ENCODE peak calls at places on chromosome 5, in eight cellular contexts. A, S, K, B, R, Y, G and N are unnamed samples.

GRCh38 chr5:149264432-149265069 is 7.1 kb upstream of the AFAP1L1 start:
- DNase-seq in A (peak), S (no peak), K (no peak), B (no peak), R (no peak), Y (no peak), G (peak), N (peak)

GRCh38 chr5:141680178-141680577 is 1.9 kb downstream of the ARAP3 start:
- DNase-seq in A (no peak), S (no peak), K (no peak), B (no peak), R (no peak), Y (no peak), G (no peak), N (no peak)

GRCh38 chr5:66828551-66829421 is 232.6 kb downstream of the MAST4 start:
- DNase-seq in A (peak), S (no peak), K (peak), B (peak), R (no peak), Y (peak), G (peak), N (peak)

GRCh38 chr5:123705741-123706140 is 193.8 kb downstream of the CSNK1G3 start:
- DNase-seq in A (no peak), S (no peak), K (no peak), B (no peak), R (no peak), Y (no peak), G (no peak), N (no peak)

GRCh38 chr5:22779499-22779898 is 73.6 kb downstream of the CDH12 start:
- DNase-seq in A (no peak), S (no peak), K (no peak), B (no peak), R (no peak), Y (no peak), G (no peak), N (no peak)

GRCh38 chr5:116880150-116880549 is 305.5 kb upstream of the SEMA6A start:
- DNase-seq in A (no peak), S (no peak), K (no peak), B (no peak), R (no peak), Y (no peak), G (no peak), N (no peak)

GRCh38 chr5:73913971-73914370 is 288.0 kb downstream of the ARHGEF28 start:
- DNase-seq in A (no peak), S (no peak), K (no peak), B (no peak), R (no peak), Y (no peak), G (no peak), N (no peak)

GRCh38 chr5:1545126-1545797 is 21.5 kb upstream of the LPCAT1 start:
- DNase-seq in A (no peak), S (peak), K (no peak), B (no peak), R (no peak), Y (no peak), G (no peak), N (no peak)

GRCh38 chr5:107300928-107301327 is 369.8 kb downstream of the EFNA5 start:
- DNase-seq in A (no peak), S (no peak), K (no peak), B (no peak), R (no peak), Y (no peak), G (no peak), N (no peak)

GRCh38 chr5:109907189-109907588 is 217.5 kb downstream of the MAN2A1 start:
- DNase-seq in A (no peak), S (no peak), K (no peak), B (no peak), R (no peak), Y (no peak), G (no peak), N (no peak)

GRCh38 chr5:102536323-102536928 is 37.6 kb upstream of the SLCO6A1 start:
- DNase-seq in A (no peak), S (no peak), K (no peak), B (no peak), R (no peak), Y (no peak), G (no peak), N (no peak)

GRCh38 chr5:120053841-120054240 is 410.3 kb upstream of the PRR16 start:
- DNase-seq in A (no peak), S (no peak), K (no peak), B (no peak), R (no peak), Y (no peak), G (no peak), N (no peak)

GRCh38 chr5:113526421-113526820 is 12.9 kb downstream of the YTHDC2 start:
- DNase-seq in A (peak), S (no peak), K (no peak), B (no peak), R (no peak), Y (no peak), G (no peak), N (no peak)

GRCh38 chr5:96187309-96188027 is 225.8 kb upstream of the ELL2 start:
- DNase-seq in A (no peak), S (no peak), K (no peak), B (no peak), R (no peak), Y (no peak), G (no peak), N (no peak)

GRCh38 chr5:42784132-42784531 is 27.5 kb downstream of the CCDC152 start:
- DNase-seq in A (no peak), S (no peak), K (no peak), B (no peak), R (no peak), Y (no peak), G (no peak), N (no peak)

GRCh38 chr5:133891390-133891789 is 77.0 kb downstream of the C5orf15 start:
- DNase-seq in A (no peak), S (peak), K (no peak), B (no peak), R (no peak), Y (no peak), G (no peak), N (no peak)

GRCh38 chr5:1325870-1326546 is 18.9 kb downstream of the CLPTM1L start:
- DNase-seq in A (no peak), S (peak), K (no peak), B (no peak), R (no peak), Y (no peak), G (peak), N (peak)

GRCh38 chr5:73032635-73033034 is 76.8 kb downstream of the FCHO2 start:
- DNase-seq in A (no peak), S (no peak), K (no peak), B (no peak), R (no peak), Y (no peak), G (no peak), N (no peak)

GRCh38 chr5:157602505-157602904 is 26.9 kb upstream of the ADAM19 start:
- DNase-seq in A (no peak), S (no peak), K (no peak), B (no peak), R (no peak), Y (no peak), G (no peak), N (no peak)

GRCh38 chr5:125408582-125409069 is 662.2 kb upstream of the ZNF608 start:
- DNase-seq in A (no peak), S (no peak), K (peak), B (no peak), R (no peak), Y (no peak), G (no peak), N (no peak)

GRCh38 chr5:73422164-73422563 is 26.4 kb downstream of the FOXD1 start:
- DNase-seq in A (no peak), S (no peak), K (no peak), B (no peak), R (no peak), Y (no peak), G (no peak), N (no peak)

GRCh38 chr5:133456933-133457402 is 155.4 kb downstream of the FSTL4 start:
- DNase-seq in A (no peak), S (no peak), K (no peak), B (no peak), R (no peak), Y (no peak), G (no peak), N (peak)

GRCh38 chr5:123099514-123100151 is 10.6 kb downstream of the PRDM6 start:
- DNase-seq in A (no peak), S (peak), K (no peak), B (no peak), R (no peak), Y (no peak), G (peak), N (no peak)

GRCh38 chr5:37121027-37121426 is 128.1 kb downstream of the CPLANE1 start:
- DNase-seq in A (no peak), S (no peak), K (no peak), B (no peak), R (no peak), Y (no peak), G (no peak), N (no peak)

GRCh38 chr5:179207920-179208705 is 137.1 kb downstream of the ADAMTS2 start:
- DNase-seq in A (no peak), S (no peak), K (no peak), B (no peak), R (no peak), Y (no peak), G (no peak), N (peak)

GRCh38 chr5:25892251-25892650 is 1146.1 kb downstream of the CDH9 start:
- DNase-seq in A (no peak), S (no peak), K (no peak), B (no peak), R (no peak), Y (no peak), G (no peak), N (no peak)

GRCh38 chr5:128844354-128844923 is 120.8 kb upstream of the SLC27A6 start:
- DNase-seq in A (peak), S (no peak), K (no peak), B (no peak), R (no peak), Y (no peak), G (no peak), N (no peak)

GRCh38 chr5:91499943-91500531 is 116.9 kb upstream of the ARRDC3 start:
- DNase-seq in A (peak), S (no peak), K (no peak), B (no peak), R (no peak), Y (no peak), G (no peak), N (no peak)

GRCh38 chr5:172186114-172186695 is 1.8 kb downstream of the STK10 start:
- DNase-seq in A (no peak), S (no peak), K (no peak), B (no peak), R (no peak), Y (no peak), G (no peak), N (peak)

GRCh38 chr5:161700065-161700464 is 14.5 kb downstream of the GABRA6 start:
- DNase-seq in A (no peak), S (no peak), K (no peak), B (no peak), R (no peak), Y (no peak), G (no peak), N (no peak)

GRCh38 chr5:161691911-161692310 is 6.4 kb downstream of the GABRA6 start:
- DNase-seq in A (no peak), S (no peak), K (no peak), B (no peak), R (no peak), Y (no peak), G (no peak), N (no peak)

DNA sequence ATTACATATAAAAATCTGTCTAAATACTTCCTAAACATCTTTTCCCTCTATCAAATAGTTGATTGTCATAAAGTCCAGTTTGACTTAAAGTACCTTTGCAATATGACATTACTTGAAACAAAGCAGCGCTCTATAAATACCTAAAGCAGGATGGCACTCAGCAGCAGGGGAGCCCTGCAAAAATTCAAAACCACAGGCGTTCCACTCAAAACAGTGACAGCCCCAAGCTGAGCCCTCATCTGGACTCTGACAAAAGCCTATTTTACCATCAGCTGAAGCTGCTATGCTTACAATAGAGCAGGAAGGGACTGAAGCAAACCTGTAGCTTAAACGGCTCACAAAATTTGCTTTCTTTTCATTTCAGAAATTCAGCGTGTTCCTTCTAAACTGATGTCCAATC is 11.5 kb downstream of the GABRA6 start:
- DNase-seq in A (peak), S (no peak), K (no peak), B (no peak), R (no peak), Y (no peak), G (no peak), N (no peak)
- H3K27ac ChIP-seq in A (peak), S (no peak), K (no peak), B (no peak), R (no peak), Y (no peak), G (no peak), N (no peak)

GRCh38 chr5:14816374-14816998 is 55.1 kb downstream of the ANKH start:
- DNase-seq in A (no peak), S (no peak), K (no peak), B (no peak), R (no peak), Y (no peak), G (no peak), N (no peak)
- H3K27ac ChIP-seq in A (no peak), S (no peak), K (no peak), B (no peak), R (peak), Y (peak), G (no peak), N (no peak)

GRCh38 chr5:16666140-16666860 is 49.5 kb upstream of the RETREG1 start:
- DNase-seq in A (no peak), S (no peak), K (no peak), B (no peak), R (no peak), Y (no peak), G (no peak), N (no peak)

GRCh38 chr5:16665611-16666010 is 48.8 kb upstream of the RETREG1 start:
- DNase-seq in A (no peak), S (no peak), K (no peak), B (no peak), R (no peak), Y (no peak), G (no peak), N (no peak)

GRCh38 chr5:16669776-16670175 is 53.0 kb upstream of the RETREG1 start:
- DNase-seq in A (no peak), S (no peak), K (no peak), B (no peak), R (no peak), Y (no peak), G (no peak), N (no peak)

GRCh38 chr5:16666861-16667481 is 50.2 kb upstream of the RETREG1 start:
- DNase-seq in A (no peak), S (peak), K (no peak), B (peak), R (no peak), Y (no peak), G (no peak), N (no peak)

GRCh38 chr5:16668194-16668593 is 51.4 kb upstream of the RETREG1 start:
- DNase-seq in A (no peak), S (no peak), K (no peak), B (no peak), R (no peak), Y (no peak), G (no peak), N (no peak)
- H3K27ac ChIP-seq in A (no peak), S (no peak), K (no peak), B (no peak), R (no peak), Y (no peak), G (no peak), N (no peak)

GRCh38 chr5:158744680-158745079 is 355.0 kb downstream of the EBF1 start:
- DNase-seq in A (no peak), S (no peak), K (no peak), B (no peak), R (no peak), Y (no peak), G (no peak), N (no peak)
- H3K27ac ChIP-seq in A (no peak), S (no peak), K (no peak), B (no peak), R (no peak), Y (no peak), G (no peak), N (no peak)

DNA sequence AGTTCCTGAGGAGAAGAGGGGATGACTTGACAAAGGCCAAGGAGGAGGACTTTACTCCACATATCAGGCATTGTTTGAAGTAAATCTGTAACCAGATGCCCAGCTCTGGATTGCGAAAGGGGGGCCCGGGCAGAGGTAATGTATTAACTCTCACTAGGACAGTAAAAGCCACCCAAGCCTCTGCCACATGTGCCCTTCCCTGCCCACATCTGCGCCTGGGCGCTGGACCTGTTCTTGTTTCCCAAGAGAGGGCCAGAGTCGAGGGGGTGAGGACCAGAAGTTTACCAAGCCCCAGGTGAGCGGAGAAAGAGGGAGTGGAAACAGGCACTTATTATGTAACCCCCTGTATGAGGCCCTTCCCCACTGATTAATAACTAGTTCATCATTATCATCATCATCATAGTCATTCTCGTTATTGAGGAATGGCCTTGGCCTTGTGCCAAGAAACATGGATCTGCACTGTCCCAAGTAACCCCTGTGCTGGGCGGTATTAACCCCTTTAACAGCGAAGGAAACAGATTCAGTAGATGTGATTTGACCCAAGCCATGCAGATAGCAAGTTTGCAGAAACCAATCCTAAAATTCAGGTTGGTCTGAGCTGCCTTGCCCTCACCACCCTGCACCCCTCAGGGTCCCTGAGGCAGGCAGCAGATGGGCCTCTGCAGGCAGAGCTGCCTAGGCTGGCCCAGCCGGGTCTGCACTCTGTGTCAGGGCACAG is at the start of gene SLC23A1:
- DNase-seq in A (no peak), S (peak), K (peak), B (no peak), R (no peak), Y (no peak), G (no peak), N (no peak)
- H3K27ac ChIP-seq in A (no peak), S (no peak), K (no peak), B (no peak), R (peak), Y (no peak), G (no peak), N (no peak)

GRCh38 chr5:143594913-143595818 is 191.7 kb upstream of the NR3C1 start:
- DNase-seq in A (no peak), S (no peak), K (no peak), B (no peak), R (no peak), Y (no peak), G (no peak), N (no peak)

GRCh38 chr5:143592648-143593047 is 189.2 kb upstream of the NR3C1 start:
- DNase-seq in A (no peak), S (no peak), K (no peak), B (no peak), R (no peak), Y (no peak), G (no peak), N (peak)

GRCh38 chr5:143596824-143597223 is 193.3 kb upstream of the NR3C1 start:
- DNase-seq in A (no peak), S (no peak), K (no peak), B (no peak), R (no peak), Y (no peak), G (no peak), N (no peak)

GRCh38 chr5:143596500-143596820 is 193.0 kb upstream of the NR3C1 start:
- DNase-seq in A (no peak), S (no peak), K (no peak), B (no peak), R (no peak), Y (no peak), G (no peak), N (no peak)

GRCh38 chr5:143593723-143594122 is 190.2 kb upstream of the NR3C1 start:
- DNase-seq in A (no peak), S (no peak), K (no peak), B (no peak), R (no peak), Y (no peak), G (no peak), N (no peak)
- H3K27ac ChIP-seq in A (no peak), S (no peak), K (no peak), B (no peak), R (no peak), Y (no peak), G (no peak), N (no peak)

GRCh38 chr5:34510002-34510401 is 146.1 kb upstream of the RAI14 start:
- DNase-seq in A (no peak), S (no peak), K (no peak), B (no peak), R (no peak), Y (no peak), G (no peak), N (no peak)

GRCh38 chr5:34509392-34509791 is 146.7 kb upstream of the RAI14 start:
- DNase-seq in A (no peak), S (no peak), K (no peak), B (no peak), R (no peak), Y (no peak), G (no peak), N (no peak)

GRCh38 chr5:34511481-34511880 is 144.6 kb upstream of the RAI14 start:
- DNase-seq in A (no peak), S (no peak), K (no peak), B (no peak), R (no peak), Y (no peak), G (no peak), N (no peak)

GRCh38 chr5:34511915-34512314 is 144.2 kb upstream of the RAI14 start:
- DNase-seq in A (no peak), S (no peak), K (peak), B (no peak), R (peak), Y (no peak), G (peak), N (no peak)

GRCh38 chr5:34511063-34511462 is 145.1 kb upstream of the RAI14 start:
- DNase-seq in A (no peak), S (no peak), K (no peak), B (no peak), R (no peak), Y (no peak), G (no peak), N (no peak)
- H3K27ac ChIP-seq in A (no peak), S (peak), K (peak), B (no peak), R (peak), Y (no peak), G (no peak), N (peak)